ENCODE peak calls at places on chromosomes 2 and 18, in six cellular contexts. Z is prostate gland, J is AG04450, A is transverse colon, Y is AG04449, L is cardiac muscle cell. C is an unnamed sample.

GRCh38 chr2:227117027-227117426 is 47.0 kb downstream of the COL4A4 start:
- DNase-seq in Y (no peak), J (no peak), L (no peak), A (no peak), Z (no peak), C (no peak)

GRCh38 chr2:58449286-58450010 is 208.3 kb upstream of the FANCL start:
- DNase-seq in L (no peak), A (no peak), J (no peak), Y (no peak), Z (no peak), C (no peak)

GRCh38 chr2:12050381-12050780 is 303.9 kb downstream of the LPIN1 start:
- DNase-seq in Y (no peak), L (no peak), J (peak; percentile 65), A (no peak), Z (no peak), C (no peak)

GRCh38 chr2:88897718-88898117 is 206.2 kb downstream of the RPIA start:
- DNase-seq in A (no peak), Y (no peak), L (no peak), Z (no peak), J (no peak), C (no peak)

GRCh38 chr2:230881840-230882239 is 17.1 kb downstream of the ITM2C start:
- DNase-seq in L (no peak), A (peak; percentile 6), J (no peak), Z (no peak), Y (no peak), C (no peak)

GRCh38 chr2:176491172-176491904 is 222.1 kb downstream of the MTX2 start:
- DNase-seq in L (no peak), Y (peak; percentile 99), Z (peak; percentile 8), J (peak; percentile 97), A (no peak), C (peak; percentile 42)

GRCh38 chr18:36685580-36685979 is 143.2 kb downstream of the TPGS2 start:
- DNase-seq in A (no peak), L (no peak), J (no peak), Z (no peak), Y (no peak), C (no peak)

GRCh38 chr2:219461669-219462068 is 27.0 kb downstream of the SPEG start:
- DNase-seq in J (no peak), Y (no peak), A (no peak), Z (no peak), L (no peak), C (no peak)

GRCh38 chr2:73009177-73009839 is 62.2 kb downstream of the SFXN5 start:
- DNase-seq in L (no peak), Z (no peak), A (no peak), Y (no peak), J (no peak), C (no peak)

GRCh38 chr18:7390731-7391492 is 160.0 kb downstream of the LRRC30 start:
- DNase-seq in L (no peak), A (no peak), J (no peak), Y (no peak), Z (no peak), C (no peak)

GRCh38 chr2:25991965-25992364 is 9.7 kb upstream of the KIF3C start:
- DNase-seq in J (no peak), Z (no peak), Y (no peak), L (no peak), A (no peak), C (no peak)
- H3K4me3 ChIP-seq in J (no peak overlapping the region), Z (no peak overlapping the region), Y (no peak overlapping the region), L (no peak overlapping the region), A (no peak overlapping the region), C (no peak overlapping the region)

DNA sequence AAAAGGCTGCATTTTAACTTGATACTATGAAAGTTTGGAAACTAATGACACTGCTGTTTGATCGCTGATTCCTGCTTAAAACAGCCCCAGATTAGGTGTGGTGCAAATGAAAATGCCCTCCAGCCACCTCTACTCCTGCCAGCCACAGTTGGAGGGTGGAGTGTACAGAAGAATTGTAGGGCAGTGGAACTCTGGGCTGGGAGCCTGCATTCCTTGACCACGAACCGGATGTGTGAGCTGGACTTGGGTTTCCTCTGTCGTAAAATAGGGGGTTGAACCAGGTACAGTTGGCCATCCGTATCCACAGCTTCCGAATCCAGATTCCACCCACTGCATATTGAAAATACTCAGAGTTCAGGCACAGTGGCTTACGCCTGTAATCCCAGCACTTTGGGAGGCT is 84.7 kb upstream of the RFX8 start:
- DNase-seq in A (no peak), L (no peak), Y (no peak), Z (no peak), J (no peak), C (no peak)
- TF ChIP-seq CTCF in A (no peak), L (no peak), Y (no peak), Z (no peak), J (no peak), C (no peak)

DNA sequence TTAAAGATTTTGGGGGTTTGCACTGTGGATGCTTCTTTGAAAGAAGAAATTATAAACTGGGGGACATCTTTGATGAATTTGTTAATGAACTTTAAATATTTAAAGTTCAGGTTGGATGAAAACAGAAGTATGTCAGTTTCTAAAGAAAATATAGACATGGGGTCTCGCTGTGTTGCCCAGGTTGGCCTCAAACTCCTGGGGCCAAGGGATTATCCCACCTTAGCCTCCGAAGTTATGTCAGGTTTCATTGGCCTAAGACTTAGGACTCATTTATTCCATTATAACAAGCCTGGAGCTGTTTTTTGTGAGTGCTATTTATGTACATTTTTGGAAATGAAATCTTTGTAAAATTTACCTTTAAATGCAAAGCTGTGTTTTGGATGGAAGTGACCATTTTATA is 2.5 kb downstream of the NAB1 start:
- DNase-seq in J (no peak), Y (no peak), L (no peak), A (no peak), Z (no peak), C (no peak)
- H3K4me3 ChIP-seq in J (peak overlapping the region; percentile 85), Y (no peak overlapping the region), L (no peak overlapping the region), A (no peak overlapping the region), Z (no peak overlapping the region), C (no peak overlapping the region)

GRCh38 chr2:70767699-70768584 is at the start of gene ADD2:
- DNase-seq in A (peak; percentile 9), Y (no peak), L (peak; percentile 83), Z (no peak), J (no peak), C (no peak)
- TF ChIP-seq CTCF in A (no peak), Y (no peak), L (peak; percentile 35), Z (no peak), J (no peak), C (no peak)

DNA sequence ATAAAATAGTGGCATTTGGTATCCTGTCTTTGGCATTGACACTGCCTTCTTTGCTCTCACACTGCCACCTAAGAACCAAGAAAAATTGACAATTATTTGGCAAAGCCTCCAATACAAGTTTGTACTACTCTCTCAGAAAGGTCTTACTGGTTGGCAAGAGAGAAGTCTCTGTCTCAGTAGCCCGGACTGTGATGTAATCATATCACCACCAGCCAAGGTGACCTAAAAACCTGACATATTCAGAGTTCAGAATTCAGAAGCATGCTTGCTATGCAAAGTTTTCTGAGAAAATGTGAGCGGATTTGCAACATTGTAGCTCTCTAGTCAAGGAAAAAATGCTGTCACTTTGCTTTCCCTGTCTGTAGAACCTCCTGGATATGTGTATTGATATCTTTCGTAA is 196.0 kb downstream of the CDH7 start:
- DNase-seq in J (no peak), A (no peak), L (no peak), Z (no peak), Y (no peak), C (no peak)
- H3K4me3 ChIP-seq in J (no peak overlapping the region), A (no peak overlapping the region), L (no peak overlapping the region), Z (no peak overlapping the region), Y (no peak overlapping the region), C (no peak overlapping the region)

DNA sequence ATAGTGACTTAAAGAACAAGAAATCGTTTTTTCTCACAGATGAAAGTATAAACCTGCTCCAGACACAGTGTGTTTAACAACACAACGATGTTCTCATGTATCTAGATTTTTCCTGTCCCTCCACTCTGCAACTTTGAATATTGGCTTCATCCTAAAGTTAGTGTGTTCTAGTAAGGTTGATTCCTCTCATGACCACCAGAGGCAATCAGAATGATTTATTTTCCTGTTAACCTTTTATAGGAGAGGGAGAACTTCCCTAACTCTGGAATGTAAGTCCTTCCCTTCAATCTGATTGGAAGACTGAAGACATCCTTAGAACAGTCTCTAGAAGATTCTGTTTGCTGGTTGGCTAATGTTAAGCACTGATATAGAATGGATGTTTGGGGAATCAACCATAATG is 41.0 kb upstream of the TAF4B start:
- DNase-seq in Z (no peak), Y (no peak), L (no peak), J (no peak), A (no peak), C (no peak)
- TF ChIP-seq CTCF in Z (no peak), Y (no peak), L (no peak), J (no peak), A (no peak), C (no peak)

GRCh38 chr2:212957184-212957583 is 194.2 kb downstream of the IKZF2 start:
- DNase-seq in J (no peak), A (no peak), Z (no peak), Y (no peak), L (no peak), C (no peak)
- H3K4me3 ChIP-seq in J (no peak overlapping the region), A (no peak overlapping the region), Z (no peak overlapping the region), Y (no peak overlapping the region), L (no peak overlapping the region), C (no peak overlapping the region)

GRCh38 chr2:121242976-121243375 is 42.0 kb downstream of the TFCP2L1 start:
- DNase-seq in Z (no peak), A (no peak), Y (no peak), J (no peak), L (no peak), C (no peak)
- TF ChIP-seq CTCF in Z (no peak), A (no peak), Y (no peak), J (no peak), L (no peak), C (no peak)

DNA sequence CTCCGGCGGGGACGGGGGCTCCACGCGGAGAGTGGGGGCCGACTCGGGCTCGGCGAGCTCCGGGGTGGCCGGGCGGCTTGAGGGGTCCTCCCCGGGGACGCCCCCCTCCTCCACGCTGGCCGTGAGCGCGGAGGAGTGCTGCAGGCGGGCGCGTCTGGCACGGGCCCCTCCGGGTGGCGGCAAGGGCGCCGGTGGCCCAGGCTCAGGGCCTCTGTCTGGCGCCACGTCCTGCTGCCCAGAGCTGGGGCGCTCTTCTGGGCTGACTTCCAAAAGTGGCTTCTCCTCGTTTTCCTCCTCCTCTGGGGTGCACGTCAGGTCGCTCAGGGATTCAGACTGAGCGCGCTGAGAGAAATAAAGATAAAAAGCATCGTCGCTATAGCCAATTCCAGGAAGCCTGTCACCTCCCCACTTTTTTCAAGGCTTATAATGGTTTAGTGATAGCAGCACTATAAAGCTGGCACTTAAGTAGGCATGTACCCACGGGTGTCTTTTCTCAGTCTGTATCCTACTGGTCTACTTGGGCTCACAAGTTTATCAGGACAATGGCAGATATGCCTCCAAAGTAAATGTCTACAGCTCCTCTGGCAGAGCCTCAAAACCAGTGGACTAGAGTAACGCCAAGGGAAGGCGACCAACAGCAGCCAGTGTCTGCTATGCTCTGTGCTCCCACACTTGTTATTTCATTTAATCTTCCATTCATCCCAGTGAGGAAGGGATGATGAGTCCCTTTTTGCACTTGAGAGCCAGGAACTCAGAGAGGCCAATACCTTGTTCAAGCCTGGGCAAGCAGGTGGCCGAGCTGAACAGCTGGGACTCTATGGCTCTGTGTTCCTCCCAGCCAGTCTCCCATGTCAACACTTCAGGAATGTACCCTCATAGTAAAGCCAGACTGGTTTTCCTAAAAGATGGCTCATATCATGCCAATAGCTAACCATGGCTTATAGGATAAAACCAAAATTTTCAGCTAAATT is 92.5 kb upstream of the MGAT4A start:
- DNase-seq in Y (no peak), L (no peak), Z (no peak), A (no peak), J (no peak), C (no peak)
- H3K4me3 ChIP-seq in Y (no peak overlapping the region), L (peak overlapping the region; percentile 23), Z (peak overlapping the region; percentile 43), A (peak overlapping the region; percentile 6), J (no peak overlapping the region), C (peak overlapping the region; percentile 34)

C was measured in lung.